ENCODE peak calls at places on chromosome 3, in eight cellular contexts. C is T-cell, M is H9, Z is NCI-H510A, B is HS-5, A is iris pigment epithelial cell, Q is cardiac fibroblast, P is kidney tubule cell. L is an unnamed sample.

GRCh38 chr3:43185656-43186375 is 79.9 kb upstream of the POMGNT2 start:
- DNase-seq in C (no peak), M (no peak), Z (no peak), B (no peak), A (peak), Q (peak), P (no peak), L (no peak)

GRCh38 chr3:55036883-55037577 is 109.2 kb upstream of the LRTM1 start:
- DNase-seq in C (no peak), M (no peak), Z (no peak), B (no peak), A (no peak), Q (no peak), P (no peak), L (no peak)

GRCh38 chr3:23944007-23944760 is 902 bp upstream of the NR1D2 start:
- DNase-seq in C (no peak), M (no peak), Z (no peak), B (no peak), A (no peak), Q (no peak), P (no peak), L (no peak)

GRCh38 chr3:880371-880770 is 212.5 kb upstream of the CNTN6 start:
- DNase-seq in C (no peak), M (no peak), Z (no peak), B (no peak), A (no peak), Q (no peak), P (no peak), L (no peak)

GRCh38 chr3:80994767-80995166 is 766.7 kb downstream of the GBE1 start:
- DNase-seq in C (no peak), M (no peak), Z (no peak), B (no peak), A (no peak), Q (no peak), P (no peak), L (no peak)

GRCh38 chr3:123421353-123422174 is 27.3 kb downstream of the ADCY5 start:
- DNase-seq in C (no peak), M (no peak), Z (no peak), B (no peak), A (peak), Q (peak), P (peak), L (no peak)

GRCh38 chr3:53036063-53036619 is 9.7 kb downstream of the SFMBT1 start:
- DNase-seq in C (no peak), M (no peak), Z (no peak), B (no peak), A (no peak), Q (no peak), P (no peak), L (no peak)

GRCh38 chr3:170909129-170909903 is 879 bp upstream of the EIF5A2 start:
- DNase-seq in C (no peak), M (no peak), Z (no peak), B (peak), A (peak), Q (peak), P (peak), L (no peak)

GRCh38 chr3:12503126-12503952 is 19.1 kb downstream of the TSEN2 start:
- DNase-seq in C (no peak), M (no peak), Z (no peak), B (no peak), A (no peak), Q (no peak), P (no peak), L (peak)

GRCh38 chr3:124250053-124250452 is 258.1 kb upstream of the ROPN1 start:
- DNase-seq in C (no peak), M (no peak), Z (no peak), B (no peak), A (no peak), Q (peak), P (peak), L (no peak)

GRCh38 chr3:43919067-43919466 is 228.3 kb downstream of the ABHD5 start:
- DNase-seq in C (no peak), M (no peak), Z (no peak), B (no peak), A (peak), Q (peak), P (peak), L (no peak)

GRCh38 chr3:73653877-73654276 is 29.1 kb upstream of the PDZRN3 start:
- DNase-seq in C (no peak), M (no peak), Z (no peak), B (no peak), A (peak), Q (peak), P (no peak), L (no peak)

GRCh38 chr3:106769045-106769444 is 608.2 kb upstream of the CCDC54 start:
- DNase-seq in C (no peak), M (no peak), Z (no peak), B (no peak), A (no peak), Q (no peak), P (no peak), L (no peak)

GRCh38 chr3:139934557-139935070 is 371 bp upstream of the CLSTN2 start:
- DNase-seq in C (no peak), M (peak), Z (peak), B (no peak), A (peak), Q (peak), P (peak), L (no peak)

GRCh38 chr3:125042725-125043406 is 12.9 kb downstream of the HEG1 start:
- DNase-seq in C (no peak), M (no peak), Z (no peak), B (no peak), A (no peak), Q (peak), P (no peak), L (no peak)

GRCh38 chr3:79651536-79652065 is 116.2 kb downstream of the ROBO1 start:
- DNase-seq in C (no peak), M (no peak), Z (peak), B (no peak), A (peak), Q (no peak), P (peak), L (no peak)

GRCh38 chr3:175585898-175586297 is 726.8 kb downstream of the NAALADL2 start:
- DNase-seq in C (no peak), M (no peak), Z (no peak), B (peak), A (peak), Q (peak), P (peak), L (no peak)

GRCh38 chr3:13125092-13126015 is 52.1 kb upstream of the IQSEC1 start:
- DNase-seq in C (no peak), M (no peak), Z (no peak), B (no peak), A (no peak), Q (no peak), P (no peak), L (peak)

GRCh38 chr3:190739726-190740230 is 122.7 kb downstream of the GMNC start:
- DNase-seq in C (no peak), M (no peak), Z (no peak), B (no peak), A (no peak), Q (peak), P (no peak), L (no peak)

GRCh38 chr3:75294124-75294523 is 370.0 kb upstream of the FRG2C start:
- DNase-seq in C (no peak), M (peak), Z (no peak), B (no peak), A (peak), Q (peak), P (peak), L (no peak)

GRCh38 chr3:50738252-50738598 is 63.5 kb downstream of the DOCK3 start:
- DNase-seq in C (no peak), M (no peak), Z (no peak), B (no peak), A (no peak), Q (no peak), P (no peak), L (no peak)

L was measured in CD14-positive monocyte.